ENCODE peak calls at places on chromosome 1, in four cellular contexts. F is NCI-H2107, E is BJ, J is immature natural killer cell. L is an unnamed sample.

GRCh38 chr1:82227696-82228095 is 427.0 kb downstream of the ADGRL2 start:
- DNase-seq in E (no peak), F (no peak), J (no peak), L (no peak)

GRCh38 chr1:147214842-147215539 is 10.1 kb downstream of the FMO5 start:
- DNase-seq in F (no peak), E (no peak), J (no peak), L (no peak)

GRCh38 chr1:162003825-162004205 is 19.9 kb downstream of the OLFML2B start:
- DNase-seq in E (peak; percentile 86), F (peak; percentile 70), J (no peak), L (peak; percentile 75)

GRCh38 chr1:85259118-85259865 is at the start of gene C1orf52:
- DNase-seq in J (peak; percentile 94), F (peak; percentile 93), E (peak; percentile 44), L (peak; percentile 62)

GRCh38 chr1:65277605-65278343 is 31.6 kb upstream of the DNAJC6 start:
- DNase-seq in E (no peak), J (no peak), F (no peak), L (no peak)

GRCh38 chr1:106498238-106498637 is 558.2 kb upstream of the PRMT6 start:
- DNase-seq in J (no peak), E (no peak), F (no peak), L (no peak)

GRCh38 chr1:34846265-34846664 is 13.3 kb downstream of the SMIM12 start:
- DNase-seq in J (no peak), F (no peak), E (no peak), L (no peak)

GRCh38 chr1:239785576-239785975 is 306.1 kb upstream of the FMN2 start:
- DNase-seq in E (no peak), J (no peak), F (no peak), L (no peak)

GRCh38 chr1:201493757-201494617 is 12.9 kb downstream of the CSRP1 start:
- DNase-seq in F (no peak), J (no peak), E (no peak), L (no peak)

GRCh38 chr1:8911416-8912309 is 33.2 kb upstream of the ENO1 start:
- DNase-seq in F (no peak), J (no peak), E (no peak), L (no peak)

GRCh38 chr1:8941906-8942305 is 3.8 kb upstream of the CA6 start:
- DNase-seq in J (no peak), E (peak; percentile 11), F (no peak), L (peak; percentile 37)

GRCh38 chr1:90561384-90561783 is 155.7 kb downstream of the BARHL2 start:
- DNase-seq in F (no peak), E (no peak), J (no peak), L (no peak)

GRCh38 chr1:71717186-71717585 is 565.2 kb downstream of the NEGR1 start:
- DNase-seq in J (no peak), E (no peak), F (no peak), L (no peak)

GRCh38 chr1:247576514-247576913 is 11.6 kb upstream of the OR2G2 start:
- DNase-seq in J (no peak), F (no peak), E (no peak), L (no peak)

GRCh38 chr1:151604291-151604690 is 7.6 kb upstream of the SNX27 start:
- DNase-seq in E (no peak), J (no peak), F (no peak), L (no peak)

GRCh38 chr1:76666499-76666898 is 200.8 kb upstream of the ST6GALNAC5 start:
- DNase-seq in E (no peak), F (no peak), J (no peak), L (no peak)

GRCh38 chr1:229018674-229019295 is 252.1 kb upstream of the RAB4A start:
- DNase-seq in F (no peak), E (no peak), J (no peak), L (no peak)

GRCh38 chr1:58781541-58782307 is 2.1 kb downstream of the JUN start:
- DNase-seq in J (peak; percentile 69), E (no peak), F (peak; percentile 39), L (no peak)

GRCh38 chr1:200184196-200184595 is 156.7 kb downstream of the NR5A2 start:
- DNase-seq in F (peak; percentile 93), E (no peak), J (no peak), L (no peak)

GRCh38 chr1:21436488-21437340 is 3.2 kb upstream of the NBPF3 start:
- DNase-seq in E (no peak), J (no peak), F (no peak), L (no peak)

GRCh38 chr1:13967707-13968106 is 267.7 kb downstream of the PRDM2 start:
- DNase-seq in J (no peak), E (no peak), F (no peak), L (no peak)

GRCh38 chr1:18646776-18647410 is 16.2 kb downstream of the PAX7 start:
- DNase-seq in F (no peak), J (no peak), E (no peak), L (no peak)

GRCh38 chr1:97350662-97351061 is 570.2 kb downstream of the DPYD start:
- DNase-seq in E (no peak), J (no peak), F (no peak), L (no peak)

GRCh38 chr1:39094685-39095084 is 68.5 kb downstream of the NDUFS5 start:
- DNase-seq in E (no peak), J (no peak), F (no peak), L (no peak)